ENCODE peak calls at places on chromosomes 7 and 10, in four cellular contexts. R, M, C and A are unnamed samples.

GRCh38 chr10:11757820-11758463 is 15.8 kb downstream of the ECHDC3 start:
- DNase-seq in M (peak), C (peak), R (peak), A (peak)

GRCh38 chr7:128370491-128370890 is 9.0 kb upstream of the PRRT4 start:
- DNase-seq in C (no peak), M (no peak), R (no peak), A (no peak)

GRCh38 chr7:157018997-157019591 is 8.6 kb upstream of the MNX1 start:
- DNase-seq in R (no peak), C (no peak), M (no peak), A (no peak)

GRCh38 chr10:122282909-122283308 is 11.8 kb downstream of the BTBD16 start:
- DNase-seq in C (no peak), M (no peak), R (no peak), A (no peak)

GRCh38 chr10:114442115-114442630 is 37.9 kb upstream of the AFAP1L2 start:
- DNase-seq in R (no peak), C (no peak), M (no peak), A (no peak)

GRCh38 chr7:2927592-2927991 is 83.5 kb upstream of the GNA12 start:
- DNase-seq in C (no peak), R (no peak), M (no peak), A (no peak)

GRCh38 chr10:80535671-80536360 is 1.9 kb upstream of the SH2D4B start:
- DNase-seq in R (no peak), C (no peak), M (peak), A (peak)

GRCh38 chr7:70082026-70082655 is 483.9 kb downstream of the AUTS2 start:
- DNase-seq in C (no peak), R (no peak), M (no peak), A (no peak)

GRCh38 chr7:80827238-80827633 is 91.6 kb downstream of the SEMA3C start:
- DNase-seq in M (no peak), C (peak), R (no peak), A (no peak)

GRCh38 chr10:11156480-11156879 is 138.8 kb downstream of the CELF2 start:
- DNase-seq in C (peak), M (no peak), R (no peak), A (no peak)

GRCh38 chr10:17737021-17737965 is 14.7 kb upstream of the TMEM236 start:
- DNase-seq in M (no peak), C (peak), R (no peak), A (no peak)

GRCh38 chr7:13908667-13909382 is 80.6 kb downstream of the ETV1 start:
- DNase-seq in C (peak), M (no peak), R (no peak), A (no peak)

GRCh38 chr10:75845538-75845937 is 414.1 kb downstream of the LRMDA start:
- DNase-seq in M (no peak), R (no peak), C (no peak), A (peak)

GRCh38 chr7:272631-273030 is 17.3 kb upstream of the FOXL3 start:
- DNase-seq in C (no peak), R (no peak), M (no peak), A (no peak)

GRCh38 chr7:18019562-18019961 is 8.1 kb downstream of the PRPS1L1 start:
- DNase-seq in C (peak), M (no peak), R (no peak), A (no peak)